ENCODE peak calls at places on chromosomes 7 and 10, in eight cellular contexts. L, O, R, Y, X, U, Z and H are unnamed samples.

GRCh38 chr7:131642429-131642828 is 86.0 kb upstream of the PODXL start:
- DNase-seq in L (no peak), O (no peak), R (no peak), Y (no peak), X (no peak), U (no peak), Z (no peak), H (no peak)

GRCh38 chr7:114922652-114923402 is 933 bp downstream of the MDFIC start:
- DNase-seq in L (peak), O (no peak), R (peak), Y (peak), X (peak), U (peak), Z (peak), H (peak)

GRCh38 chr7:55593515-55594318 is 21.4 kb upstream of the VOPP1 start:
- DNase-seq in L (peak), O (peak), R (no peak), Y (peak), X (peak), U (peak), Z (peak), H (peak)

GRCh38 chr7:17524746-17525145 is 226.3 kb downstream of the AHR start:
- DNase-seq in L (no peak), O (no peak), R (no peak), Y (no peak), X (no peak), U (peak), Z (no peak), H (no peak)

GRCh38 chr7:36653011-36653670 is 71.2 kb downstream of the AOAH start:
- DNase-seq in L (no peak), O (no peak), R (no peak), Y (no peak), X (no peak), U (peak), Z (no peak), H (no peak)

GRCh38 chr7:148185050-148185449 is 405.5 kb upstream of the C7orf33 start:
- DNase-seq in L (no peak), O (no peak), R (no peak), Y (peak), X (no peak), U (no peak), Z (no peak), H (no peak)

GRCh38 chr7:117262546-117262945 is 60.3 kb downstream of the WNT2 start:
- DNase-seq in L (no peak), O (no peak), R (no peak), Y (no peak), X (no peak), U (no peak), Z (no peak), H (no peak)

GRCh38 chr10:61438141-61438984 is 14.8 kb downstream of the TMEM26 start:
- DNase-seq in L (no peak), O (no peak), R (no peak), Y (no peak), X (no peak), U (peak), Z (no peak), H (no peak)

GRCh38 chr7:510061-510481 is 9.6 kb downstream of the PDGFA start:
- DNase-seq in L (no peak), O (no peak), R (peak), Y (no peak), X (peak), U (no peak), Z (no peak), H (no peak)

GRCh38 chr7:27148031-27148775 is 629 bp upstream of the HOXA6 start:
- DNase-seq in L (no peak), O (no peak), R (peak), Y (peak), X (no peak), U (peak), Z (no peak), H (no peak)

GRCh38 chr7:151923097-151923876 is 33.0 kb upstream of the GALNTL5 start:
- DNase-seq in L (no peak), O (no peak), R (peak), Y (peak), X (no peak), U (peak), Z (no peak), H (no peak)

GRCh38 chr10:119981826-119982225 is 89.3 kb downstream of the SEC23IP start:
- DNase-seq in L (no peak), O (no peak), R (no peak), Y (peak), X (no peak), U (no peak), Z (no peak), H (no peak)

GRCh38 chr10:60295028-60295937 is 94.4 kb downstream of the ANK3 start:
- DNase-seq in L (no peak), O (no peak), R (no peak), Y (no peak), X (no peak), U (no peak), Z (no peak), H (no peak)

GRCh38 chr10:124977161-124977560 is 35.2 kb downstream of the ZRANB1 start:
- DNase-seq in L (no peak), O (no peak), R (no peak), Y (no peak), X (no peak), U (no peak), Z (no peak), H (no peak)

GRCh38 chr7:116239434-116239833 is 29.1 kb downstream of the TES start:
- DNase-seq in L (no peak), O (no peak), R (no peak), Y (no peak), X (no peak), U (no peak), Z (no peak), H (no peak)

GRCh38 chr10:58641708-58642107 is 129.0 kb downstream of the BICC1 start:
- DNase-seq in L (no peak), O (no peak), R (no peak), Y (no peak), X (no peak), U (no peak), Z (no peak), H (no peak)

GRCh38 chr7:84271550-84271949 is 77.0 kb upstream of the SEMA3A start:
- DNase-seq in L (no peak), O (no peak), R (no peak), Y (no peak), X (no peak), U (peak), Z (no peak), H (no peak)

GRCh38 chr7:28358423-28358868 is 53.9 kb upstream of the CREB5 start:
- DNase-seq in L (no peak), O (no peak), R (no peak), Y (peak), X (no peak), U (peak), Z (no peak), H (no peak)

GRCh38 chr7:67522504-67522903 is 525.9 kb downstream of the TYW1 start:
- DNase-seq in L (no peak), O (no peak), R (no peak), Y (no peak), X (no peak), U (no peak), Z (no peak), H (no peak)

GRCh38 chr10:75097666-75098285 is 13.7 kb upstream of the SAMD8 start:
- DNase-seq in L (no peak), O (peak), R (no peak), Y (no peak), X (no peak), U (peak), Z (no peak), H (no peak)

GRCh38 chr10:97195654-97196212 is 10.0 kb upstream of the SLIT1 start:
- DNase-seq in L (no peak), O (no peak), R (no peak), Y (no peak), X (no peak), U (no peak), Z (no peak), H (no peak)

GRCh38 chr7:114502454-114503254 is 88.0 kb downstream of the FOXP2 start:
- DNase-seq in L (no peak), O (no peak), R (no peak), Y (no peak), X (no peak), U (peak), Z (no peak), H (no peak)

GRCh38 chr7:127890726-127891125 is 140.5 kb downstream of the LRRC4 start:
- DNase-seq in L (no peak), O (no peak), R (no peak), Y (no peak), X (no peak), U (no peak), Z (no peak), H (no peak)

GRCh38 chr10:22252801-22253577 is 35.2 kb upstream of the EBLN1 start:
- DNase-seq in L (peak), O (no peak), R (peak), Y (peak), X (peak), U (peak), Z (peak), H (peak)

GRCh38 chr10:639001-639750 is 50.3 kb downstream of the DIP2C start:
- DNase-seq in L (no peak), O (no peak), R (peak), Y (no peak), X (no peak), U (no peak), Z (no peak), H (no peak)

GRCh38 chr7:90896458-90896857 is 300.3 kb downstream of the CDK14 start:
- DNase-seq in L (no peak), O (no peak), R (no peak), Y (no peak), X (no peak), U (no peak), Z (no peak), H (no peak)

GRCh38 chr10:78520737-78521430 is 487.2 kb downstream of the RPS24 start:
- DNase-seq in L (peak), O (peak), R (no peak), Y (peak), X (no peak), U (no peak), Z (no peak), H (no peak)

GRCh38 chr7:2928256-2928612 is 84.1 kb upstream of the GNA12 start:
- DNase-seq in L (peak), O (no peak), R (no peak), Y (no peak), X (no peak), U (no peak), Z (no peak), H (no peak)

GRCh38 chr7:133047321-133047720 is 34.6 kb downstream of the CHCHD3 start:
- DNase-seq in L (no peak), O (no peak), R (no peak), Y (no peak), X (no peak), U (no peak), Z (no peak), H (no peak)

GRCh38 chr7:139294951-139295555 is 46.1 kb upstream of the FMC1 start:
- DNase-seq in L (no peak), O (no peak), R (no peak), Y (no peak), X (no peak), U (no peak), Z (no peak), H (no peak)

GRCh38 chr7:128167791-128168666 is 73.0 kb upstream of the LEP start:
- DNase-seq in L (peak), O (no peak), R (no peak), Y (no peak), X (peak), U (no peak), Z (no peak), H (no peak)

GRCh38 chr10:51937736-51938135 is 238.3 kb upstream of the CSTF2T start:
- DNase-seq in L (no peak), O (no peak), R (no peak), Y (no peak), X (no peak), U (peak), Z (no peak), H (no peak)

GRCh38 chr10:124376411-124376810 is 42.3 kb downstream of the OAT start:
- DNase-seq in L (peak), O (no peak), R (peak), Y (no peak), X (no peak), U (no peak), Z (no peak), H (no peak)

GRCh38 chr7:107043916-107044346 is 574 bp upstream of the PRKAR2B start:
- DNase-seq in L (no peak), O (no peak), R (no peak), Y (no peak), X (no peak), U (peak), Z (no peak), H (no peak)

GRCh38 chr10:84391326-84391725 is 62.9 kb downstream of the CCSER2 start:
- DNase-seq in L (no peak), O (no peak), R (no peak), Y (no peak), X (no peak), U (peak), Z (no peak), H (no peak)

GRCh38 chr7:149289262-149289661 is 27.3 kb downstream of the ZNF783 start:
- DNase-seq in L (no peak), O (no peak), R (no peak), Y (no peak), X (no peak), U (no peak), Z (no peak), H (no peak)

GRCh38 chr10:29858352-29859267 is 200.8 kb downstream of the JCAD start:
- DNase-seq in L (peak), O (no peak), R (peak), Y (peak), X (peak), U (peak), Z (no peak), H (no peak)

GRCh38 chr10:61761825-61762217 is 99.1 kb downstream of the CABCOCO1 start:
- DNase-seq in L (no peak), O (no peak), R (no peak), Y (no peak), X (no peak), U (no peak), Z (no peak), H (no peak)

GRCh38 chr7:46953008-46953407 is 628.9 kb downstream of the TNS3 start:
- DNase-seq in L (no peak), O (no peak), R (no peak), Y (no peak), X (no peak), U (no peak), Z (no peak), H (no peak)

DNA sequence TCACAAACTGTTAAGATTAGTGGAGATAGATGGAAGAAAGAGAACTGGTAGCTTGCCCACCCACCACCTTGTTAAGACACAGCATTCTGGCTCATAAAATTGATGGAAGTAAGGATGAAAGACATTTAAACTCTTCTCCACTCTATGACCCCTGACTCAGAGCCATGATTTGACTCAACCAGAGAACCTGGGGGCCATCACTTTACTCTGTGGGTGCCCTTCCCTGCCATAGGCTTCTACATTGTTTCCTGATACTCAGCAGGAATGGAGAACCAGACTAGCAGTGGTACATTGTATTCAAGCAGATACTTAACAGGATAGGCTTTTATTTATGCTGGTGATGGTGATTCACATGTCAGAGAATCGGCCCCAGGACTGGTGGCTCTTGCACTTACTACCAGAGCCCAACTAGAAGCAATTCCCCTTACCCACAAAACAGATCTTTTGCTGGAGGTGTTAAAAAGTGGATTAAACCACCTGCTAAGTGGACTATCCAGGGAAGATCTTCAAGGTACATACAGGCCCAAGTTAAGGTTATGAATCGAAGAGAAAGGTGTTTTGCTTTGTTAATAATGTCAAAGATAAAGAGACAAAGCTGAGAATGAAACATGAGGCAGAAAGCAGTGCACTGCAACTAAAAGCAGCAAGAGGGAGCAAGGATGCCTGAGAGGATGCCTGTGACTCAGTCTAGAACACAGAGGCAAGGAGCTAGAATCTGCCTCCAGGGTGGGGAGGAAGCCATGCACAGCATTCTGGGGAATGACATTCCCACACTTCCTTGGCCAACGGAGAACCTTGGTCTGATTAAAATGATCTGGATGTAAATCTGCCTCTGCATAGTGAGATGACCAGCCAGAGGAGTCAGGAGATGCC is 36.0 kb upstream of the GLI3 start:
- DNase-seq in L (peak), O (no peak), R (no peak), Y (peak), X (no peak), U (peak), Z (no peak), H (no peak)
- TF ChIP-seq CTCF in L (no peak), O (no peak), R (peak), Y (peak), X (no peak), U (peak), Z (peak), H (no peak)

DNA sequence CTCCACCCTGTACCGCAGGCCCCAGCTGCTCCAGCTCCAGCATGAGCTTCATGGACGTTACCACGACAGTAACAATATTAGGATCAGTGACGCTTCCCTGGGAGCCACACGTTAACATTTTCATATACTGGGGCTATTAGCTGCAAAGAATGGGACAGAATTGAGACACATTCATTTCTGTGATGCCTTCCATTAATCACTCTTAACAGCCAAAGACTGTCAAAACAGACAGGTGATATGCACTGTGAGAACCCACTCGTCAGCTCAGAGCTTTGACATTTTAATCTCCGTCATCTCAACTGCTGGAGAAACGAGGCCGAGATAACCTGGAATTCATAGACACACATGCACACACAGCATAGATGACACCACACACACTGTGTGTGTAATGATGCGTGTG is 408.4 kb upstream of the SHH start:
- DNase-seq in L (no peak), O (no peak), R (no peak), Y (no peak), X (no peak), U (no peak), Z (no peak), H (no peak)
- TF ChIP-seq CTCF in L (no peak), O (no peak), R (no peak), Y (no peak), X (no peak), U (no peak), Z (no peak), H (no peak)

GRCh38 chr10:69961168-69961863 is 91.3 kb upstream of the MACROH2A2 start:
- DNase-seq in L (no peak), O (peak), R (no peak), Y (no peak), X (no peak), U (peak), Z (no peak), H (peak)
- TF ChIP-seq CTCF in L (peak), O (peak), R (no peak), Y (no peak), X (no peak), U (peak), Z (peak), H (no peak)

GRCh38 chr10:28587970-28588290 is 55.0 kb downstream of the WAC start:
- DNase-seq in L (no peak), O (no peak), R (no peak), Y (peak), X (peak), U (peak), Z (no peak), H (no peak)
- TF ChIP-seq CTCF in L (no peak), O (no peak), R (no peak), Y (peak), X (peak), U (peak), Z (no peak), H (no peak)

DNA sequence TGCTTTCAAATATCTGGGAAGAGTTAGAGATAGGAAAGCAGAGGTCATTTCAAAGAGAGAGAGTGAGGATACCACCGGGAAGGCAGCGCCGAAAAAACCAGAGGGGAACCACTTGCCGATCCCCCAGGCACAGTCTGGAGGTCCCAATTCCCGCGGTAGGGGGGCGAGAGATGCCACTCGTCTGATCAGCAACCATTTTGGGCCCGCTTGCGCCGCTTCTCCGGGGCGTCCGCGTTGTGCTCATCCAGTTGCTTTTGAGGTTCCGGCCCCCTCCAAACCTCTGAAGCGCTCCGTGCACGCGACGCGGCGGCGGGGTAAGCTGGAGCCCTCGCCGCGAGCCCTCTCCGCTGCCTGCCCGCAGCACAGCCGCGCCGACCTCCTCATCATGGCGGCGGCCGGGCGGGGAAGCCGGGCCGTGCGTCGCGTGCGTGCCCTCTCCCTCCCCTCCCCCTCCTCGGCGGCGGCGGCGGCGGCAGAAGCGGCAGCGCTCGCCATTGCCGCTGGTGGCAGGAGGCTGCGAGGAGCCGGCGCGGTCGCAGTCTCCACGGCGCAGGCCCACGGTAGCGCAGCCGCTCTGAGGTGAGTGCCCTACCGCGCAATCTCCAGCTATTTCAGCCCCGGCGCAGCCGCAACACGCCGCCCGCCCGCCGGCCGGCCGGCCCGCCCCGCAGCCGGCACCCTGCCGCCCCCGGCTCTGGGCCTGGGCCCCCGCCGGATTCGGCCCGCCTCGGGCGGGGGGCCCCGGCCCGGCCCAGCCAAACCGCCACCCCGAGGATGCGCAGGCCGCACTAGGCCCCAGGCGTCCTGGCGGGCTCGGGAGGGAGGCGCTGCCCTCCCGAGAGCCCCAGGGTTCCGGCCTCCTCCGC is at the start of gene NRF1:
- DNase-seq in L (peak), O (peak), R (peak), Y (peak), X (peak), U (peak), Z (peak), H (peak)
- TF ChIP-seq CTCF in L (no peak), O (peak), R (no peak), Y (peak), X (peak), U (no peak), Z (peak), H (no peak)